ENCODE peak calls at places on chromosomes 13 and 19, in four cellular contexts. D is lower leg skin, W is uterus, S is AG09319. X is an unnamed sample.

GRCh38 chr13:71605744-71606143 is 261.3 kb downstream of the DACH1 start:
- DNase-seq in D (no peak), W (no peak), S (no peak), X (no peak)

GRCh38 chr13:50636007-50636704 is 207.3 kb downstream of the DLEU7 start:
- DNase-seq in D (no peak), W (peak), S (no peak), X (no peak)

GRCh38 chr19:1169921-1170885 is 3.9 kb downstream of the SBNO2 start:
- DNase-seq in D (no peak), W (peak), S (no peak), X (no peak)

GRCh38 chr13:100214886-100215285 is 126.0 kb downstream of the PCCA start:
- DNase-seq in D (no peak), W (no peak), S (no peak), X (no peak)

GRCh38 chr19:9883231-9883758 is 48.2 kb downstream of the PIN1 start:
- DNase-seq in D (no peak), W (no peak), S (no peak), X (no peak)

GRCh38 chr19:5547881-5548280 is 19.9 kb downstream of the TINCR start:
- DNase-seq in D (no peak), W (no peak), S (no peak), X (no peak)

GRCh38 chr19:18432275-18433038 is 5.5 kb downstream of the ISYNA1 start:
- DNase-seq in D (no peak), W (no peak), S (no peak), X (no peak)

GRCh38 chr13:78102121-78102677 is 183.6 kb upstream of the EDNRB start:
- DNase-seq in D (no peak), W (peak), S (peak), X (no peak)

GRCh38 chr19:32858155-32858554 is 11.4 kb downstream of the SLC7A9 start:
- DNase-seq in D (peak), W (no peak), S (no peak), X (no peak)

GRCh38 chr13:94494021-94494420 is 14.5 kb upstream of the DCT start:
- DNase-seq in D (no peak), W (no peak), S (no peak), X (no peak)

GRCh38 chr19:41531438-41532311 is 44.3 kb upstream of the CEACAM21 start:
- DNase-seq in D (peak), W (peak), S (peak), X (peak)

DNA sequence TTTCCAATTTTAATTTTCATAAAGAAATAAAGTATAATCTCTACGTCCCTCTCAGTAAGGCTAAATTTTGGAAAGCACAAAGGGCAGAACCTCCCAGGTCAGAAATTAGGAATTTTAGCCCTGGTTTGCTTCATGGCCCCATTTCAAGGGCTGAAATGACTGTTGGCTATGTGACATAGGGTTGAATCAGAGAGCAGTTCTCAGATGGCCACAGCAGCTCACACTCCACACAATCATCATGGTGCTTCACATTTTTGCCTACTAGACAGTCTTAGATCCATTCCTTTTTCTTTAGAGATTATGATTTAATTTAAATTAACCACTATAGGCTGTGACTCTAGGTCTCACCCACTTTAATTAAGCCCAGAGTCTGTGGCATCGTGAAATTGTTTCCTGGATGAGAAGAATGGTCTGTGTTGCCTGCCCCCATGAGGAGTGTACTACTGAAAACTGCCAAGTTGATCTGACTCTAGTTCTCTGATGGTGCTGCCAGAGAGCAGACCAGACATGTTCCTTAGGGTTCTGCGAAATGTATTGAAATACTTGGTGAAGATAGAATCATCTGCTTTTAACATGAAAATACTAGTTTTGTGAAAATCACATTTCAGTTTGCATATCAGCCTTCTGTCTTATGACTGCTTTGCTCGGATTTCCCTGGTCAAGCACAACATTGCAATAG is 57.4 kb downstream of the ESD start:
- DNase-seq in D (no peak), W (no peak), S (no peak), X (no peak)
- TF ChIP-seq CTCF in D (no peak), W (no peak), S (no peak), X (no peak)

GRCh38 chr19:50607874-50608785 is 31.6 kb downstream of the SYT3 start:
- DNase-seq in D (peak), W (peak), S (peak), X (no peak)
- TF ChIP-seq CTCF in D (no peak), W (peak), S (peak), X (no peak)

GRCh38 chr19:31459430-31459829 is 110.2 kb upstream of the TSHZ3 start:
- DNase-seq in D (no peak), W (no peak), S (no peak), X (no peak)

DNA sequence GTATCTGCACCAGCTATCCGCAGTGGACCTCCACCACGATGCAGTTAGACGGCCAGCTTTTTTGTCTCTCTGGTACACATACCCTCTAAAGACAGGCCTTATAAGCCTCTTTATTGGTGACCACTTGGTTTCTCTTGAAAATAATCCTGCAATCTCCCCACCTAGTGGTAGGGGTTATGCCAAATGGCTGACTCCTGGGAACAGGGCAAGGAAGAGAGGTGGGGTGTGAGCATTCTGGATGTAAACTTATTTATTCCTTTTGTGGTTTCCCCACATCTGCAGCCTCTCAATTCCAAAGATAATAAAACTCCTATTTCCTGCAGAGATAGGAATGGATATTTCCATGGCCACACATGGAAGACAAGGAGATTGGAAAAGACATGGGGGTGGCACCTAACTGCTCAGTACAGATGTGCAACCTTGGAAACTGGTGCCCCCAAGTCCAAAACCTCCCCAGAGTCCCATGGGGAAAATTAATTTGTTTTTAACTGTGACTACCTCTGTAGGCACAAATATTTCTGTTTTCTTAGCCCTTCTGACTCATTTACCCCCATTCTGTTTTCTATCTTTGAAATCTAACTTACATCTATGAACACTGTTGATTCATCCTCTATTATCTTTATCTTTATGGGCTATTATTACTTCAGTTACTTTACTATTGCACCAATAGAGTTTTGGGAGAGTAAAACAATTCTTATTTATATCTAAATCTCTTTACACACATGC is 112.7 kb upstream of the TSHZ3 start:
- DNase-seq in D (no peak), W (no peak), S (no peak), X (no peak)
- TF ChIP-seq CTCF in D (no peak), W (no peak), S (peak), X (no peak)

DNA sequence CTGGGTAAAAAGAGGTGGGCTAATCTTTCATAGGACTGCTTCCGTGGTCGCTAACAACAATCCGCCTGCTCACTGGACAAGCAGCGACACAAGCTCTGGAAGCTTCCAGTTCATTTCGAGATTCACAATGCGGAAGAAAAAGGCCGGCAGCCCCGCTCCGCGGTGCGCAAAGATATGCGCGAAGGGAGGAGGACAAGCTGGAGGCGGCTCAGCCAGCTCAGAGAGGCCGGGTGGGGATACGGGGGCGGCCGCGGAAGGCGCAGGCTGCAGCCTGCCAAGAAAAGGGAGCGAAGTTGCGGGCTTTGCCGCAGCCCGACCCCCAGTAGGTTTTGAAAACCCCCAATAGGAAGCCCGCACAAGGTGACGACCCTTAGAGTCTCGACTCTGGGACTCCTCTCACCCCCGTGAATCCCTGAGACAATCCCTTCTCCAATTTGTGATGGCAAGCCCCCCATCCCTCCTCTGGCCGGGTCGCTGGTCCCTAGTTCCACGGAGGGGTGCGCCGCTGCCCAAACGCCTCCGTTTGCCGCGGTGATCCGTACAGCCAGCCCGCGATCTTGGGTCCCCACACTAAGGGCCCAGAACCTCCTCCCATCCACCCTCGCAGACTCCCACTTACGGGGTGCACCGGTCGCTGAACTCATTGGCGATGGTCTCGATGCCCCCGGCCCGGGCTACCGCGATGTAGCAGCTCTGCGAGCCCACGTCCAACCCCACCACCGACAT is 684 bp downstream of the HSPH1 start:
- DNase-seq in D (peak), W (peak), S (peak), X (peak)
- TF ChIP-seq CTCF in D (no peak), W (no peak), S (no peak), X (no peak)

DNA sequence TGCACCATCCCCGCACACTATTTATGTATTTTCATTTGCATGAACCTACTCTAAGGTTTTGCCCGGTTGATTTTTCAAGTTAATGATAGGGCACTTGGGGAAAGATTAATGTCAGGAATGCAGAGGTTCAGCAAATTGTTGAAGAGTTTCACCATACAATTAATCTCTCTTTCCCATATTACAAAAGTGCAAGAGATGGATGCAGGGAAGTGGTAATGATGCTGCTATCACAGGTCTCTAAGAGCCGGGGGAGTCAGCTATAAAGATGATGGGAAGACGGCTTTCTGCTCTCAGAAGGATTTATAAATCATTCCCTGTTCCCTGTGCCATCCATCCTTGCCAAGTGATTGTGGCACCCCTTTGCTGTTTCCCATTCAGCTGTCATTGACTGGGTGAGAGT is 186.3 kb downstream of the IRS2 start:
- DNase-seq in D (no peak), W (no peak), S (no peak), X (no peak)
- TF ChIP-seq CTCF in D (no peak), W (no peak), S (no peak), X (no peak)

GRCh38 chr13:55199132-55199531 is 1941.6 kb upstream of the PRR20A start:
- DNase-seq in D (no peak), W (no peak), S (no peak), X (no peak)
- TF ChIP-seq CTCF in D (no peak), W (no peak), S (no peak), X (no peak)